ENCODE peak calls at places on chromosomes 3 and 15, in five cellular contexts. C, A, L, I and E are unnamed samples.

GRCh38 chr15:36591534-36592411 is 12.3 kb downstream of the CDIN1 start:
- DNase-seq in I (no peak), A (no peak), L (peak; percentile 10), C (no peak), E (no peak)

GRCh38 chr3:134796313-134797079 is 1.4 kb downstream of the EPHB1 start:
- DNase-seq in C (no peak), I (no peak), L (no peak), A (no peak), E (peak; percentile 17)

GRCh38 chr15:100026041-100026440 is 292.8 kb upstream of the LYSMD4 start:
- DNase-seq in I (no peak), A (no peak), C (no peak), L (no peak), E (no peak)

GRCh38 chr3:139578783-139579182 is 39.2 kb upstream of the RBP1 start:
- DNase-seq in A (no peak), C (no peak), I (no peak), L (no peak), E (no peak)

GRCh38 chr3:95271330-95271729 is 1208.5 kb downstream of the NSUN3 start:
- DNase-seq in L (no peak), C (no peak), A (no peak), I (no peak), E (no peak)

GRCh38 chr3:83928391-83928790 is 1030.4 kb upstream of the CADM2 start:
- DNase-seq in I (no peak), L (peak; percentile 60), C (no peak), A (no peak), E (no peak)

GRCh38 chr15:74276560-74276959 is 40.4 kb downstream of the CCDC33 start:
- DNase-seq in I (no peak), C (no peak), A (no peak), L (no peak), E (no peak)

GRCh38 chr3:15731024-15731423 is 66.8 kb downstream of the ANKRD28 start:
- DNase-seq in C (no peak), A (no peak), L (no peak), I (no peak), E (no peak)

GRCh38 chr3:10973196-10973595 is 19.4 kb upstream of the SLC6A1 start:
- DNase-seq in I (no peak), L (no peak), C (peak; percentile 36), A (no peak), E (no peak)

GRCh38 chr15:55250392-55250791 is 39.2 kb downstream of the RAB27A start:
- DNase-seq in I (no peak), A (no peak), L (peak; percentile 53), C (no peak), E (peak; percentile 65)

GRCh38 chr3:58173029-58173669 is 37.6 kb downstream of the DNASE1L3 start:
- DNase-seq in I (no peak), A (no peak), C (no peak), L (no peak), E (no peak)

GRCh38 chr3:149466192-149466591 is 8.3 kb upstream of the TM4SF4 start:
- DNase-seq in A (no peak), C (no peak), L (peak; percentile 36), I (no peak), E (peak; percentile 79)

GRCh38 chr3:150737874-150738679 is 24.9 kb downstream of the SIAH2 start:
- DNase-seq in A (no peak), I (no peak), L (no peak), C (no peak), E (peak; percentile 87)

GRCh38 chr3:30006111-30006510 is 600.3 kb upstream of the TGFBR2 start:
- DNase-seq in A (no peak), C (no peak), L (no peak), I (no peak), E (no peak)

GRCh38 chr15:33955945-33956344 is 12.4 kb upstream of the CHRM5 start:
- DNase-seq in I (no peak), C (no peak), A (no peak), L (no peak), E (no peak)

GRCh38 chr3:13657660-13658435 is 108.9 kb downstream of the FBLN2 start:
- DNase-seq in C (peak; percentile 81), A (no peak), L (peak; percentile 45), I (peak; percentile 43), E (no peak)

GRCh38 chr3:117104792-117105191 is 395.2 kb downstream of the TUSC7 start:
- DNase-seq in I (no peak), L (no peak), C (no peak), A (no peak), E (no peak)

GRCh38 chr3:54443572-54444161 is 321.3 kb downstream of the CACNA2D3 start:
- DNase-seq in C (no peak), L (peak; percentile 9), I (peak; percentile 16), A (no peak), E (peak; percentile 10)

GRCh38 chr3:133274477-133274876 is 125.4 kb upstream of the BFSP2 start:
- DNase-seq in A (no peak), I (no peak), L (no peak), C (no peak), E (no peak)

GRCh38 chr15:89802986-89803820 is 11.4 kb downstream of the ANPEP start:
- DNase-seq in L (no peak), A (no peak), I (no peak), C (peak; percentile 62), E (no peak)

GRCh38 chr3:149542375-149543312 is 68.1 kb downstream of the TM4SF4 start:
- DNase-seq in A (no peak), L (peak; percentile 78), I (no peak), C (no peak), E (no peak)

GRCh38 chr3:126913524-126913923 is 69.4 kb upstream of the PLXNA1 start:
- DNase-seq in L (peak; percentile 18), C (no peak), A (no peak), I (no peak), E (peak; percentile 53)

GRCh38 chr15:89845305-89845893 is 30.7 kb upstream of the ANPEP start:
- DNase-seq in C (no peak), L (peak; percentile 80), I (no peak), A (no peak), E (peak; percentile 89)

GRCh38 chr3:51434746-51435323 is 43.8 kb downstream of the RBM15B start:
- DNase-seq in L (peak; percentile 65), I (no peak), C (no peak), A (no peak), E (peak; percentile 51)

GRCh38 chr3:61821823-61822251 is 260.5 kb downstream of the PTPRG start:
- DNase-seq in I (no peak), C (no peak), A (no peak), L (no peak), E (peak; percentile 7)

GRCh38 chr15:71781179-71781964 is 29.0 kb upstream of the NR2E3 start:
- DNase-seq in C (no peak), I (no peak), A (no peak), L (no peak), E (no peak)

GRCh38 chr3:102532901-102533300 is 98.1 kb downstream of the ZPLD1 start:
- DNase-seq in I (no peak), C (no peak), L (no peak), A (no peak), E (no peak)

GRCh38 chr3:25568525-25569078 is 96.1 kb downstream of the TOP2B start:
- DNase-seq in C (no peak), I (peak; percentile 48), L (no peak), A (no peak), E (no peak)

GRCh38 chr3:25567390-25567789 is 97.3 kb downstream of the TOP2B start:
- DNase-seq in A (no peak), I (no peak), L (no peak), C (no peak), E (peak; percentile 41)

GRCh38 chr3:25565807-25566206 is 98.9 kb downstream of the TOP2B start:
- DNase-seq in A (no peak), I (no peak), C (no peak), L (no peak), E (no peak)

GRCh38 chr3:25567806-25568524 is 96.7 kb downstream of the TOP2B start:
- DNase-seq in I (no peak), A (no peak), C (no peak), L (no peak), E (no peak)

GRCh38 chr3:25566358-25566920 is 98.3 kb downstream of the TOP2B start:
- DNase-seq in L (peak; percentile 16), A (no peak), C (no peak), I (no peak), E (no peak)
- TF ChIP-seq CTCF in L (no peak), A (no peak), C (no peak), I (peak; percentile 22), E (no peak)

GRCh38 chr3:46693038-46693896 is at the start of gene ALS2CL:
- DNase-seq in I (peak; percentile 64), L (peak; percentile 35), A (peak; percentile 47), C (peak; percentile 92), E (peak; percentile 53)

GRCh38 chr3:46694520-46694919 is 1.0 kb upstream of the ALS2CL start:
- DNase-seq in A (no peak), C (no peak), I (no peak), L (no peak), E (no peak)

GRCh38 chr3:46693897-46694235 is 387 bp upstream of the ALS2CL start:
- DNase-seq in C (peak; percentile 87), A (peak; percentile 33), I (no peak), L (no peak), E (no peak)

GRCh38 chr3:46695962-46696922 is 2.8 kb upstream of the ALS2CL start:
- DNase-seq in A (peak; percentile 57), I (peak; percentile 75), L (no peak), C (no peak), E (peak; percentile 73)

DNA sequence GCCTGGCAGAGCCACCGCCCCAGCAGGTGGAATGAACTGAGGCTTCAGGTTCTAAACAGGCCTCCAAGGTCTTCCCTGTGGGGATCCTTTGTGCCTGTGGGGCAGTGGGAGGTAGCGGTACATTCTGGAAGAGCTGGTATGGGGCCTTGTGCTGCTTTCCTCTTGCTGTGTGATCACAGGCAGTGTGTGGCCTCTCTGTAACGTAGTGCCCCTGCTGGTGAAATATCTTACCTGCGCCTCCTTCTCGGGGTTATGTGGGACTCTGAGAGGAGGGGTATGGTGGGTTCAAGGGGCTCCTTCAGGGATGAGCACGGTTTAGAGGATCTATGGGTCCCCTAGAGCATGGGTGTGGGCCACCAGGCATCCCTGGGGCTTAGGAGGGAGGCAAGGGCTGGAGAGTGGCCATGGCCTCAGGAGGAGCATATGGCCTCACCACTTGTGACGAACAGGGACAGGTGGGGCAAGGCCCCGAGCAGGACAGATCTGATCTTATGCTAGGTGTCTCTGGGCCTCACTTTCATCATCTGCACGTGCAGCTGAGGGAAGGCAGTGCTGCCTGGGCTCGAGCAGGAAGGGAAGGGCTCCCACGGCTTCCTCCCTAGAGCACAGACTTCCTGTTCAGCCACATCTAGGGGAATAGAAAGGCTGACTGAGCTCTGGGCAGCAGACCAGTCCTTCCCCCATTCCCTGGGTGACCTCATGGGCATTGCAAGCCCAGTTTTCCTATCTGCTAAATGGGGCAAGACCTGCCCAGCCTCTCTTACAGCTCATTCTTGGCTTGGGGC is 1.9 kb upstream of the ALS2CL start:
- DNase-seq in A (peak; percentile 80), C (peak; percentile 88), I (peak; percentile 70), L (peak; percentile 40), E (peak; percentile 25)
- H3K4me1 ChIP-seq in A (peaks cover 8% of the 10 kb centered on the region), C (peaks cover 59% of the 10 kb centered on the region), I (peaks cover 88% of the 10 kb centered on the region), L (peaks cover 27% of the 10 kb centered on the region), E (peaks cover 8% of the 10 kb centered on the region)

GRCh38 chr15:80925597-80926059 is 64.0 kb downstream of the MESD start:
- DNase-seq in L (no peak), C (no peak), A (no peak), I (no peak), E (no peak)
- H3K27ac ChIP-seq in L (no peak overlapping the region), C (no peak overlapping the region), A (no peak overlapping the region), I (no peak overlapping the region), E (no peak overlapping the region)

DNA sequence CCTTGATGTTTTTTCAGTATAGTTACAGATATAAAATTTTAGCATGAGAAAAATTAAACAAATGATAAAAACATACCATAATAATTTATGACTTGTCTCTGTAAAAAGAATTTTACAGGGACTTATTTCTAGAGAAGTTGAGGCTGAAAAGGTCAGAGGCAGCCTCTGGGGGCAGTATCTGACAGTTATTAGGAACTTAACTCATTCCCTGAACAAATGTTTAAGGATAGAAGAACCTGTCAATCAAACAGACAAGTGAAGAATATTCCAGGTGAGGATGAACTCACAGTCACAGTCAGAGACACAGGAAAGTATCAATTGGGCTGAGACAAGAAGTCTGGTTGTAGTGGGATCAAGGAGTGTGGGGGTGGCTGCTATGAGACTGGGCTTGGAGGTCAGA is 7.3 kb downstream of the MYLK start:
- DNase-seq in A (no peak), L (no peak), I (no peak), C (no peak), E (no peak)
- TF ChIP-seq CTCF in A (no peak), L (peak; percentile 24), I (no peak), C (no peak), E (peak; percentile 51)